ENCODE peak calls at places on chromosomes 2 and 18, in eight cellular contexts. Y is activated naive CD8-positive, alpha-beta T cell treated with anti-CD3 and anti-CD28 coated beads, Interleukin-2, amount 50 U/mL, for 16 hours; G is neuronal stem cell; N is mesothelial cell of epicardium; D is substantia nigra; Q is endothelial cell of umbilical vein; T is adrenal gland; O is natural killer cell. E is an unnamed sample.

GRCh38 chr2:231163011-231163410 is 35.4 kb upstream of the ARMC9 start:
- DNase-seq in Y (no peak), G (no peak), N (no peak), D (no peak), Q (no peak), T (no peak), O (no peak), E (no peak)

GRCh38 chr2:195575879-195576391 is 81.1 kb upstream of the SLC39A10 start:
- DNase-seq in Y (no peak), G (no peak), N (no peak), D (no peak), Q (peak), T (no peak), O (no peak), E (no peak)

GRCh38 chr2:85811173-85811849 is 57.5 kb downstream of the ATOH8 start:
- DNase-seq in Y (no peak), G (no peak), N (no peak), D (no peak), Q (peak), T (no peak), O (no peak), E (no peak)

GRCh38 chr2:48415765-48416515 is 114.0 kb upstream of the STON1 start:
- DNase-seq in Y (no peak), G (no peak), N (no peak), D (no peak), Q (no peak), T (no peak), O (no peak), E (no peak)

GRCh38 chr2:152518656-152519580 is 183.9 kb downstream of the FMNL2 start:
- DNase-seq in Y (no peak), G (no peak), N (no peak), D (peak), Q (no peak), T (peak), O (no peak), E (no peak)

GRCh38 chr18:34840416-34840815 is 130.3 kb downstream of the DTNA start:
- DNase-seq in Y (no peak), G (no peak), N (no peak), D (no peak), Q (no peak), T (no peak), O (no peak), E (no peak)

GRCh38 chr2:151118269-151118668 is 143.4 kb downstream of the RBM43 start:
- DNase-seq in Y (no peak), G (no peak), N (no peak), D (no peak), Q (no peak), T (no peak), O (no peak), E (no peak)

GRCh38 chr18:10070581-10071000 is 156.8 kb downstream of the VAPA start:
- DNase-seq in Y (no peak), G (no peak), N (no peak), D (no peak), Q (no peak), T (no peak), O (no peak), E (no peak)

GRCh38 chr2:127420039-127420864 is 2.0 kb downstream of the PROC start:
- DNase-seq in Y (no peak), G (no peak), N (no peak), D (no peak), Q (no peak), T (peak), O (no peak), E (no peak)

GRCh38 chr2:169131587-169132512 is 62.5 kb downstream of the DHRS9 start:
- DNase-seq in Y (no peak), G (no peak), N (no peak), D (no peak), Q (peak), T (no peak), O (no peak), E (no peak)

GRCh38 chr2:85998071-85998991 is 107.4 kb downstream of the POLR1A start:
- DNase-seq in Y (no peak), G (no peak), N (peak), D (no peak), Q (no peak), T (peak), O (no peak), E (no peak)

GRCh38 chr2:39547811-39548719 is 111.0 kb upstream of the MAP4K3 start:
- DNase-seq in Y (no peak), G (no peak), N (no peak), D (no peak), Q (no peak), T (no peak), O (no peak), E (no peak)

GRCh38 chr2:7118606-7119503 is 201.6 kb downstream of the RNF144A start:
- DNase-seq in Y (no peak), G (peak), N (peak), D (no peak), Q (no peak), T (no peak), O (no peak), E (no peak)

GRCh38 chr2:190693533-190694226 is 44.8 kb downstream of the NAB1 start:
- DNase-seq in Y (no peak), G (no peak), N (no peak), D (no peak), Q (no peak), T (no peak), O (no peak), E (no peak)

GRCh38 chr2:42169869-42170465 is 814 bp downstream of the EML4 start:
- DNase-seq in Y (no peak), G (no peak), N (no peak), D (no peak), Q (no peak), T (no peak), O (no peak), E (no peak)

GRCh38 chr18:21167641-21168372 is 56.2 kb upstream of the ROCK1 start:
- DNase-seq in Y (no peak), G (peak), N (no peak), D (no peak), Q (no peak), T (peak), O (no peak), E (no peak)

GRCh38 chr2:234257859-234258561 is 207.5 kb downstream of the SPP2 start:
- DNase-seq in Y (no peak), G (peak), N (peak), D (no peak), Q (peak), T (peak), O (no peak), E (no peak)

GRCh38 chr2:54680397-54681032 is 42.9 kb upstream of the EML6 start:
- DNase-seq in Y (no peak), G (no peak), N (no peak), D (no peak), Q (no peak), T (no peak), O (no peak), E (no peak)

GRCh38 chr2:46679761-46680160 is 200.4 kb downstream of the TMEM247 start:
- DNase-seq in Y (no peak), G (no peak), N (no peak), D (no peak), Q (no peak), T (no peak), O (no peak), E (no peak)

GRCh38 chr2:212142616-212143015 is 396.0 kb downstream of the ERBB4 start:
- DNase-seq in Y (no peak), G (no peak), N (no peak), D (no peak), Q (no peak), T (no peak), O (no peak), E (no peak)

GRCh38 chr2:113167115-113167932 is 6.4 kb upstream of the PSD4 start:
- DNase-seq in Y (no peak), G (no peak), N (no peak), D (no peak), Q (no peak), T (peak), O (no peak), E (no peak)

GRCh38 chr2:71963295-71963694 is 184.4 kb downstream of the CYP26B1 start:
- DNase-seq in Y (no peak), G (no peak), N (peak), D (no peak), Q (no peak), T (no peak), O (no peak), E (no peak)

GRCh38 chr18:48308027-48308635 is 101.1 kb downstream of the ZBTB7C start:
- DNase-seq in Y (no peak), G (no peak), N (no peak), D (no peak), Q (no peak), T (no peak), O (no peak), E (no peak)

GRCh38 chr2:46663614-46664013 is 184.2 kb downstream of the TMEM247 start:
- DNase-seq in Y (no peak), G (no peak), N (no peak), D (no peak), Q (no peak), T (no peak), O (no peak), E (no peak)

GRCh38 chr2:215695876-215696275 is 260.0 kb upstream of the FN1 start:
- DNase-seq in Y (no peak), G (no peak), N (no peak), D (no peak), Q (no peak), T (no peak), O (no peak), E (no peak)

GRCh38 chr2:71716697-71717624 is 263.6 kb downstream of the DYSF start:
- DNase-seq in Y (no peak), G (no peak), N (no peak), D (no peak), Q (peak), T (peak), O (no peak), E (no peak)

GRCh38 chr2:230849633-230850357 is 14.9 kb upstream of the ITM2C start:
- DNase-seq in Y (peak), G (no peak), N (no peak), D (no peak), Q (peak), T (peak), O (peak), E (peak)

GRCh38 chr2:96771792-96772618 is 11.3 kb downstream of the CNNM4 start:
- DNase-seq in Y (no peak), G (no peak), N (peak), D (no peak), Q (no peak), T (no peak), O (no peak), E (no peak)

GRCh38 chr2:227720680-227721079 is 2.9 kb upstream of the SLC19A3 start:
- DNase-seq in Y (no peak), G (no peak), N (no peak), D (no peak), Q (no peak), T (no peak), O (no peak), E (no peak)

GRCh38 chr2:30628341-30628740 is 178.9 kb downstream of the CAPN13 start:
- DNase-seq in Y (no peak), G (no peak), N (no peak), D (no peak), Q (no peak), T (no peak), O (no peak), E (no peak)

E was measured in activated B cell treated with CpG ODN at 0.5 μM for 24 hours.